ENCODE peak calls at places on chromosomes 16 and 17, in four cellular contexts. E is HFFc6, S is GF-D8, L is HuH-7. Q is an unnamed sample.

GRCh38 chr16:649646-650045 is 481 bp downstream of the WDR90 start:
- DNase-seq in L (no peak), S (no peak), E (no peak), Q (no peak)

GRCh38 chr17:30716461-30717289 is 107.8 kb downstream of the CRLF3 start:
- DNase-seq in L (no peak), E (no peak), S (no peak), Q (no peak)

GRCh38 chr16:12321363-12321762 is 344.8 kb downstream of the SNX29 start:
- DNase-seq in S (no peak), E (no peak), L (no peak), Q (no peak)

GRCh38 chr16:11326737-11327276 is 18.5 kb upstream of the RMI2 start:
- DNase-seq in E (no peak), S (no peak), L (no peak), Q (no peak)

GRCh38 chr17:41965694-41966375 is 760 bp upstream of the CNP start:
- DNase-seq in E (peak; percentile 25), S (no peak), L (peak; percentile 89), Q (no peak)

GRCh38 chr17:40095356-40095943 is 4.9 kb downstream of the NR1D1 start:
- DNase-seq in L (no peak), E (no peak), S (no peak), Q (no peak)

GRCh38 chr16:75011634-75012307 is 12.9 kb downstream of the ZNRF1 start:
- DNase-seq in L (no peak), E (peak; percentile 78), S (no peak), Q (no peak)

GRCh38 chr17:728911-729310 is 3.5 kb upstream of the TLCD3A start:
- DNase-seq in E (no peak), S (no peak), L (no peak), Q (no peak)

GRCh38 chr16:57863434-57864160 is 61.3 kb upstream of the KIFC3 start:
- DNase-seq in E (peak; percentile 74), S (peak; percentile 46), L (no peak), Q (peak; percentile 9)

GRCh38 chr16:626787-627457 is 3.9 kb upstream of the WFIKKN1 start:
- DNase-seq in S (no peak), E (peak; percentile 96), L (no peak), Q (peak; percentile 22)

GRCh38 chr17:61168506-61168905 is 231.1 kb upstream of the TBX2 start:
- DNase-seq in S (no peak), E (no peak), L (no peak), Q (no peak)

GRCh38 chr17:15213381-15214087 is 51.6 kb downstream of the PMP22 start:
- DNase-seq in L (no peak), E (peak; percentile 15), S (no peak), Q (no peak)

GRCh38 chr16:26993988-26994387 is 72.7 kb upstream of the C16orf82 start:
- DNase-seq in S (no peak), L (no peak), E (peak; percentile 52), Q (no peak)

GRCh38 chr16:85674828-85675227 is 13.9 kb downstream of the GINS2 start:
- DNase-seq in L (no peak), S (no peak), E (no peak), Q (no peak)

GRCh38 chr16:84648595-84649510 is 542 bp downstream of the KLHL36 start:
- DNase-seq in L (peak; percentile 73), E (no peak), S (no peak), Q (peak; percentile 4)

GRCh38 chr16:4936181-4936990 is 562 bp downstream of the PPL start:
- DNase-seq in E (no peak), S (no peak), L (peak; percentile 59), Q (no peak)

GRCh38 chr17:76816590-76817135 is 51.5 kb upstream of the MGAT5B start:
- DNase-seq in S (no peak), L (peak; percentile 73), E (peak; percentile 36), Q (no peak)

GRCh38 chr16:54374136-54374535 is 87.5 kb upstream of the IRX3 start:
- DNase-seq in S (no peak), L (no peak), E (peak; percentile 33), Q (no peak)

GRCh38 chr17:45293413-45294211 is 23.2 kb downstream of the MAP3K14 start:
- DNase-seq in L (no peak), S (no peak), E (peak; percentile 91), Q (peak; percentile 66)

GRCh38 chr16:66324785-66325184 is 41.7 kb upstream of the CDH5 start:
- DNase-seq in S (no peak), L (peak; percentile 42), E (peak; percentile 29), Q (peak; percentile 37)

GRCh38 chr17:40553694-40554534 is 11.4 kb downstream of the CCR7 start:
- DNase-seq in L (no peak), S (no peak), E (peak; percentile 24), Q (peak; percentile 74)

GRCh38 chr16:84198401-84198800 is 7.4 kb downstream of the ADAD2 start:
- DNase-seq in S (no peak), L (no peak), E (peak; percentile 5), Q (no peak)

GRCh38 chr17:43986225-43986981 is 18.0 kb upstream of the NAGS start:
- DNase-seq in L (no peak), S (no peak), E (no peak), Q (no peak)

GRCh38 chr16:80167657-80168056 is 373.1 kb upstream of the DYNLRB2 start:
- DNase-seq in L (no peak), E (no peak), S (no peak), Q (no peak)

GRCh38 chr17:34178047-34178446 is 77.0 kb upstream of the CCL2 start:
- DNase-seq in S (no peak), L (no peak), E (no peak), Q (no peak)

GRCh38 chr16:51268237-51268636 is 117.2 kb upstream of the SALL1 start:
- DNase-seq in S (no peak), L (no peak), E (no peak), Q (no peak)

GRCh38 chr16:4376126-4376819 is 4.6 kb downstream of the VASN start:
- DNase-seq in E (peak; percentile 89), S (no peak), L (no peak), Q (peak; percentile 56)

GRCh38 chr16:82735696-82736095 is 108.9 kb downstream of the CDH13 start:
- DNase-seq in S (no peak), E (no peak), L (no peak), Q (no peak)

GRCh38 chr17:37754363-37754762 is 9.5 kb upstream of the HNF1B start:
- DNase-seq in L (no peak), E (no peak), S (no peak), Q (no peak)

GRCh38 chr17:45433136-45433535 is 466 bp upstream of the ARHGAP27 start:
- DNase-seq in E (no peak), L (no peak), S (peak; percentile 11), Q (no peak)